ENCODE peak calls at places on chromosomes 13 and 19, in four cellular contexts. One of them, this sample, is unnamed. For H3K4me1, the result is how much of the 10 kb centered on the place peaks cover.

GRCh38 chr19:43784251-43784980 is 3.6 kb upstream of the KCNN4 start:
- DNase-seq in IMR-90: peak
- DNase-seq in right lobe of liver: no peak
- DNase-seq in mesendoderm: peak
- DNase-seq in this sample: no peak

GRCh38 chr13:37485766-37486165 is 112.8 kb downstream of the POSTN start:
- DNase-seq in IMR-90: peak
- DNase-seq in right lobe of liver: no peak
- DNase-seq in mesendoderm: no peak
- DNase-seq in this sample: no peak

GRCh38 chr13:71797487-71797886 is 69.5 kb downstream of the DACH1 start:
- DNase-seq in IMR-90: no peak
- DNase-seq in right lobe of liver: no peak
- DNase-seq in mesendoderm: no peak
- DNase-seq in this sample: no peak

GRCh38 chr13:92510416-92510815 is 716.2 kb upstream of the GPC6 start:
- DNase-seq in IMR-90: peak
- DNase-seq in right lobe of liver: no peak
- DNase-seq in mesendoderm: peak
- DNase-seq in this sample: no peak

GRCh38 chr13:40787062-40787461 is 2.3 kb upstream of the SLC25A15 start:
- DNase-seq in IMR-90: peak
- DNase-seq in right lobe of liver: no peak
- DNase-seq in mesendoderm: no peak
- DNase-seq in this sample: no peak

GRCh38 chr13:30038884-30039283 is 188.5 kb upstream of the UBL3 start:
- DNase-seq in IMR-90: peak
- DNase-seq in right lobe of liver: no peak
- DNase-seq in mesendoderm: peak
- DNase-seq in this sample: no peak

GRCh38 chr13:55615080-55615479 is 1525.6 kb upstream of the PRR20A start:
- DNase-seq in IMR-90: no peak
- DNase-seq in right lobe of liver: no peak
- DNase-seq in mesendoderm: no peak
- DNase-seq in this sample: no peak

GRCh38 chr13:20136781-20137703 is 23.8 kb downstream of the GJA3 start:
- DNase-seq in IMR-90: no peak
- DNase-seq in right lobe of liver: peak
- DNase-seq in mesendoderm: peak
- DNase-seq in this sample: peak

GRCh38 chr13:26719356-26719945 is 41.1 kb downstream of the GPR12 start:
- DNase-seq in IMR-90: peak
- DNase-seq in right lobe of liver: no peak
- DNase-seq in mesendoderm: peak
- DNase-seq in this sample: no peak

GRCh38 chr13:59088716-59089115 is 1075.0 kb downstream of the DIAPH3 start:
- DNase-seq in IMR-90: peak
- DNase-seq in right lobe of liver: no peak
- DNase-seq in mesendoderm: no peak
- DNase-seq in this sample: no peak

GRCh38 chr13:57988276-57988675 is 356.7 kb downstream of the PCDH17 start:
- DNase-seq in IMR-90: no peak
- DNase-seq in right lobe of liver: no peak
- DNase-seq in mesendoderm: no peak
- DNase-seq in this sample: no peak

DNA sequence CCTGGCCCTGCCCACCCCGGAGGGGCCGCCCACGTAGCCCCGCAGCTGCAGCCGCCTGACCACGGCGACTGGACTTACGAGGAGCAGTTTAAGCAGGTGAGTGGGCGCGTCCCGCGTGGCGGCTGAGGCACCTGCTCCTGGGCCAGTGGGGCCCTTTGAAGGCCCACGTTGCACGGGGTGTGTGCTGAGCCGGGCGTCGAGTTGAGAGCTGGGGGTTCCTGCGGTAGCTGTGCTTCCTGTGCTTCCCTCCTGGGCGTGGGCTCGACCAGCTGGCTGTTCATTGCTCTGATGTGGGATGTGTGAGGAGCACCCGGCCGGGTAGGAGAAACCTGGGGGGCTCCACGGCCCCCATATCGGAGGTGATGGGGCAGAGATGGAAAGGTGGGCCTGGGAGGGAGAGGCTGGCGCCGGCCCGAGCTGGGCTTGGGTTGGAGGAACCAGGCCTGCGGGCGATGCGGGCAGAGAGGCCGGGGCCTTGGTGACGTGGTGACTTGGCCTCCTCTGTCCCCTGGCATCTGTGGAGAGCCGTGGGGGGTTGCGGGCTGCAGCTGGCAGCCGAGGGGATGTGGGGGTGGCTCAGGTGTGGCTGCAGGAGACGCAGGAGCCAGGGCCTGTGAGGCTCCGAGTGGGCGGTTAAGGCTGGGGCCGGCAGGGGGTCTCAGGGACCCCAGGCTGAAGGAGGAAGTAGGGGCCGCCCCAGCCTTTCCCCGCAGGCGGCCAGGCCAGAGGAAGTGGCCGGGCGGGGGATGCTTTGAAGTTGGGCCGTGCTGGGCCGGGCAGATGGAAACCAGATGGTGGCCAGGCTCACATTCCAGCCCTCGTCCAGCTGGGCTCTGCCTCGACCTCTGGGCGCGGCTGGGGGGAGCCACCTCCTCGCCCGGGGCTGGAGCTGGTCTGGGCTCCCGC is 7.1 kb downstream of the ARID3A start:
- DNase-seq in IMR-90: peak
- DNase-seq in right lobe of liver: no peak
- DNase-seq in mesendoderm: no peak
- DNase-seq in this sample: peak
- H3K4me3 ChIP-seq in IMR-90: peak
- H3K4me3 ChIP-seq in right lobe of liver: no peak
- H3K4me3 ChIP-seq in mesendoderm: no peak
- H3K4me3 ChIP-seq in this sample: no peak

GRCh38 chr19:3969435-3970312 is 1.2 kb downstream of the DAPK3 start:
- DNase-seq in IMR-90: peak
- DNase-seq in right lobe of liver: no peak
- DNase-seq in mesendoderm: peak
- DNase-seq in this sample: peak
- H3K4me1 ChIP-seq in IMR-90: under half
- H3K4me1 ChIP-seq in right lobe of liver: under half
- H3K4me1 ChIP-seq in mesendoderm: under half
- H3K4me1 ChIP-seq in this sample: under half

GRCh38 chr19:12752056-12752781 is 628 bp downstream of the BEST2 start:
- DNase-seq in IMR-90: no peak
- DNase-seq in right lobe of liver: no peak
- DNase-seq in mesendoderm: no peak
- DNase-seq in this sample: no peak

GRCh38 chr19:12751635-12752034 is at the start of gene BEST2:
- DNase-seq in IMR-90: no peak
- DNase-seq in right lobe of liver: no peak
- DNase-seq in mesendoderm: no peak
- DNase-seq in this sample: no peak

GRCh38 chr19:12748489-12748888 is 3.1 kb upstream of the BEST2 start:
- DNase-seq in IMR-90: no peak
- DNase-seq in right lobe of liver: no peak
- DNase-seq in mesendoderm: peak
- DNase-seq in this sample: no peak

GRCh38 chr19:12750851-12751250 is 740 bp upstream of the BEST2 start:
- DNase-seq in IMR-90: peak
- DNase-seq in right lobe of liver: no peak
- DNase-seq in mesendoderm: no peak
- DNase-seq in this sample: no peak

GRCh38 chr19:12749938-12750521 is 1.6 kb upstream of the BEST2 start:
- DNase-seq in IMR-90: peak
- DNase-seq in right lobe of liver: no peak
- DNase-seq in mesendoderm: no peak
- DNase-seq in this sample: no peak
- H3K4me3 ChIP-seq in IMR-90: no peak
- H3K4me3 ChIP-seq in right lobe of liver: no peak
- H3K4me3 ChIP-seq in mesendoderm: no peak
- H3K4me3 ChIP-seq in this sample: no peak

DNA sequence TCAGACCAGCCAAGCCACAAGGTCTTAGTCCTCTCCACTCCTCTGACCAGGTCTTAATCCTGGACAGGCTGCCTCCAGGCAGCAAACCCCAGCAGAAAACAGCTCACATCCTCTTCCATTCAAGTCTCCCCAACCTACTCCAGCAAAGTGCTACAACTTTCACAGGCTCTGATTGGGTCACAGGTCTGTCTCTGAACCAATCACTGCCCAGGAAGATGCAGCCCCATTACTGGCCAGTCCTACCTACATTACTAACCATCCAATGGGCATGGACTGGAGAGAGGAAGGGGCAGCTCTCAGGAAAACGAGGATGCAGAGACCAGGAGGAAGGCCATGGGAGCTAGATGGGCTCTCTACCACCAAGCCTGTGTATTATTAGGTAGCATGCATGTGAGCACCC is 12.2 kb downstream of the MED26 start:
- DNase-seq in IMR-90: no peak
- DNase-seq in right lobe of liver: no peak
- DNase-seq in mesendoderm: peak
- DNase-seq in this sample: no peak
- H3K4me1 ChIP-seq in IMR-90: under half
- H3K4me1 ChIP-seq in right lobe of liver: under half
- H3K4me1 ChIP-seq in mesendoderm: under half
- H3K4me1 ChIP-seq in this sample: under half

DNA sequence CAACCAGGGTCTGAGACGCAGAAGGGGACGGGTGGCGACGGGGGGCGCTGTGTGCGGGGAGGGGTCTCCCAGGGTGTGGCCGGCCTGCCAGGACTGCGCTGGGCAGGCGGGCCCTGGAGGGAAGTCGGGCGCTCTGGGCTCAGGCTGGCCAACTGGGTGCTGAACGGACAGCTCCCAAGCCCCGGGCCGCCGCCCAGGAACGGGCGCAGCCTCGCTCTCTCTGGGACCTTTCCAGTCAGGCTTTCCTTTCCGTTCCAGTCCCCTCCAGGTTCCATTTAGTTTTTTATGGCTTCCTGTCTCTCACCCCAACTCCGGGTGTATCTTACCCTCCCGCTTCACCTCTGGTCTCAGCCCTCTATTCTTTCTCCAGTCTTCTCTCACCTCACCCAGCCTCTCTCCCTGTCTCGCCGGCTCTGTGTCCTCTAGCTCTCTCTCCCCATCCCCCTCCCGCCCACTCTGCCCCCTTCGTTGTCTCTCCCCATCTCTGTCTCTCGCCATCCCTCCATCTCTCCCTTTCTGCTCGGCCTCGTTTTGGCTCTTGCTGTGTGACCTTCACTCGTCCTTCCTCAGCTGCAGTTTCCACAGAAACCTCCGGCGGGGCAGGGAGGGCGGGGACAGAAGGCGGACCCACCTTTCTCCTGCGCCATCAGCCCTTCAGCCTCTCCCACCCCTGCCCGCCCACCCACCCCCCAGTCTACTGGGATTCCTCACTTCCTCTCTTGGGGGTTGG is 3.3 kb upstream of the ATP1A3 start:
- DNase-seq in IMR-90: peak
- DNase-seq in right lobe of liver: no peak
- DNase-seq in mesendoderm: peak
- DNase-seq in this sample: peak
- H3K4me3 ChIP-seq in IMR-90: no peak
- H3K4me3 ChIP-seq in right lobe of liver: no peak
- H3K4me3 ChIP-seq in mesendoderm: no peak
- H3K4me3 ChIP-seq in this sample: no peak

GRCh38 chr13:114151565-114152284 is 19.3 kb upstream of the RASA3 start:
- DNase-seq in IMR-90: no peak
- DNase-seq in right lobe of liver: peak
- DNase-seq in mesendoderm: no peak
- DNase-seq in this sample: peak
- H3K4me1 ChIP-seq in IMR-90: under half
- H3K4me1 ChIP-seq in right lobe of liver: under half
- H3K4me1 ChIP-seq in mesendoderm: under half
- H3K4me1 ChIP-seq in this sample: under half

GRCh38 chr19:1435378-1435989 is 2.7 kb upstream of the RPS15 start:
- DNase-seq in IMR-90: no peak
- DNase-seq in right lobe of liver: no peak
- DNase-seq in mesendoderm: no peak
- DNase-seq in this sample: no peak

GRCh38 chr19:1440418-1440801 is 2.2 kb downstream of the RPS15 start:
- DNase-seq in IMR-90: no peak
- DNase-seq in right lobe of liver: no peak
- DNase-seq in mesendoderm: no peak
- DNase-seq in this sample: no peak

GRCh38 chr19:1438035-1438932 is at the start of gene RPS15:
- DNase-seq in IMR-90: peak
- DNase-seq in right lobe of liver: peak
- DNase-seq in mesendoderm: peak
- DNase-seq in this sample: peak

GRCh38 chr19:1438933-1439358 is 750 bp downstream of the RPS15 start:
- DNase-seq in IMR-90: no peak
- DNase-seq in right lobe of liver: no peak
- DNase-seq in mesendoderm: no peak
- DNase-seq in this sample: no peak

DNA sequence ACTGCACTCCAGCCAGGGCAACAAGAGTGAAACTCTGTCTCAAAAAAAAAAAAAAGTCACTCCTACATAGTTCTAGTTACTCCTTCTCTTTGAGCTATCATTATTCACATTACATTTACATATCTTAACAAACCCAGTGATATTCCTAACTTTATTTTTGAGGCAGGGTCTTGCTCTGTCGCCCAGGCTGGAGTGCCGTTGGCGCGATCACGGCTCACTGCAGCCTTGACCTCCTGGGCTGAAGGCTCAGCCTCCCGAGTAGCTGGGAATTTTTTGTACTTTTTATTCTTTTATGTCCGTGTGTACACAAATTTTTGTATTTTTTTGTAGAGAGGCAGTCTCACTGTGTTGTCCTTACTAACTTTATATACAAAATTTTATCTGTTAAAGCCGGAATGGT is 587 bp upstream of the RPS15 start:
- DNase-seq in IMR-90: no peak
- DNase-seq in right lobe of liver: no peak
- DNase-seq in mesendoderm: no peak
- DNase-seq in this sample: no peak
- H3K4me3 ChIP-seq in IMR-90: no peak
- H3K4me3 ChIP-seq in right lobe of liver: peak
- H3K4me3 ChIP-seq in mesendoderm: no peak
- H3K4me3 ChIP-seq in this sample: no peak

GRCh38 chr19:46860125-46860845 is 512 bp upstream of the ARHGAP35 start:
- DNase-seq in IMR-90: peak
- DNase-seq in right lobe of liver: peak
- DNase-seq in mesendoderm: peak
- DNase-seq in this sample: peak
- H3K4me1 ChIP-seq in IMR-90: under half
- H3K4me1 ChIP-seq in right lobe of liver: under half
- H3K4me1 ChIP-seq in mesendoderm: under half
- H3K4me1 ChIP-seq in this sample: under half

GRCh38 chr19:17243854-17244617 is 1.7 kb downstream of the NR2F6 start:
- DNase-seq in IMR-90: peak
- DNase-seq in right lobe of liver: peak
- DNase-seq in mesendoderm: peak
- DNase-seq in this sample: peak
- H3K4me3 ChIP-seq in IMR-90: peak
- H3K4me3 ChIP-seq in right lobe of liver: peak
- H3K4me3 ChIP-seq in mesendoderm: peak
- H3K4me3 ChIP-seq in this sample: peak

GRCh38 chr13:110519046-110519445 is 42.5 kb downstream of the RAB20 start:
- DNase-seq in IMR-90: no peak
- DNase-seq in right lobe of liver: no peak
- DNase-seq in mesendoderm: no peak
- DNase-seq in this sample: no peak

GRCh38 chr13:110518571-110518970 is 43.0 kb downstream of the RAB20 start:
- DNase-seq in IMR-90: no peak
- DNase-seq in right lobe of liver: peak
- DNase-seq in mesendoderm: no peak
- DNase-seq in this sample: no peak

GRCh38 chr13:110518150-110518525 is 43.4 kb downstream of the RAB20 start:
- DNase-seq in IMR-90: no peak
- DNase-seq in right lobe of liver: no peak
- DNase-seq in mesendoderm: peak
- DNase-seq in this sample: no peak

GRCh38 chr13:110520431-110521295 is 40.9 kb downstream of the RAB20 start:
- DNase-seq in IMR-90: peak
- DNase-seq in right lobe of liver: peak
- DNase-seq in mesendoderm: no peak
- DNase-seq in this sample: peak

GRCh38 chr13:110519506-110519905 is 42.0 kb downstream of the RAB20 start:
- DNase-seq in IMR-90: no peak
- DNase-seq in right lobe of liver: no peak
- DNase-seq in mesendoderm: no peak
- DNase-seq in this sample: no peak
- H3K4me1 ChIP-seq in IMR-90: under half
- H3K4me1 ChIP-seq in right lobe of liver: under half
- H3K4me1 ChIP-seq in mesendoderm: under half
- H3K4me1 ChIP-seq in this sample: under half